ENCODE peak calls at places on chromosomes 3 and 15, in four cellular contexts. Z is NCI-H446 treated with DMSO at 0.1 percent for 48 hours, I is EL, F is T-helper 17 cell. M is an unnamed sample.

GRCh38 chr3:127889976-127890650 is 24.9 kb upstream of the KBTBD12 start:
- DNase-seq in Z (no peak), F (no peak), I (no peak), M (no peak)

GRCh38 chr3:12877040-12877439 is 35.7 kb upstream of the RPL32 start:
- DNase-seq in F (no peak), I (no peak), Z (no peak), M (no peak)

GRCh38 chr3:157115069-157116006 is 44.6 kb downstream of the CCNL1 start:
- DNase-seq in F (no peak), Z (no peak), I (peak), M (no peak)

GRCh38 chr3:11140054-11140712 is 14.1 kb upstream of the HRH1 start:
- DNase-seq in I (no peak), Z (no peak), F (no peak), M (no peak)

GRCh38 chr3:52904552-52904951 is 7.2 kb upstream of the STIMATE start:
- DNase-seq in Z (no peak), F (no peak), I (no peak), M (no peak)

GRCh38 chr3:106482436-106482835 is 613.6 kb upstream of the CBLB start:
- DNase-seq in F (no peak), I (no peak), Z (no peak), M (no peak)

GRCh38 chr3:140023616-140024530 is 88.9 kb downstream of the CLSTN2 start:
- DNase-seq in Z (peak), I (no peak), F (no peak), M (no peak)

GRCh38 chr3:55526332-55527030 is 39.4 kb upstream of the WNT5A start:
- DNase-seq in F (no peak), I (no peak), Z (no peak), M (no peak)

GRCh38 chr3:141076821-141077571 is 25.8 kb downstream of the SPSB4 start:
- DNase-seq in Z (no peak), I (peak), F (no peak), M (peak)

GRCh38 chr3:149479621-149480325 is 5.3 kb downstream of the TM4SF4 start:
- DNase-seq in Z (no peak), F (no peak), I (no peak), M (no peak)

GRCh38 chr3:157540656-157541055 is 37.4 kb upstream of the VEPH1 start:
- DNase-seq in F (no peak), Z (no peak), I (no peak), M (no peak)

GRCh38 chr15:32873292-32874114 is 155.7 kb downstream of the GREM1 start:
- DNase-seq in I (no peak), F (no peak), Z (no peak), M (no peak)

GRCh38 chr3:73490453-73491311 is 134.1 kb downstream of the PDZRN3 start:
- DNase-seq in F (no peak), Z (no peak), I (peak), M (no peak)